ENCODE peak calls at places on chromosomes 6 and 20, in seven cellular contexts. F, B, G, L, Q, X and V are unnamed samples.
A peak's percentile ranks its signal among the peaks of the same experiment; 100 is the strongest.

GRCh38 chr6:150761771-150762170 is 103.7 kb upstream of the MTHFD1L start:
- DNase-seq in F (no peak), B (no peak), G (no peak), L (no peak), Q (no peak), X (peak; percentile 80), V (no peak)

GRCh38 chr20:56872620-56873458 is 243.7 kb downstream of the TFAP2C start:
- DNase-seq in F (no peak), B (no peak), G (no peak), L (no peak), Q (no peak), X (no peak), V (peak; percentile 32)

GRCh38 chr6:45830441-45831139 is 185.1 kb downstream of the CLIC5 start:
- DNase-seq in F (no peak), B (no peak), G (peak; percentile 57), L (no peak), Q (no peak), X (peak; percentile 12), V (peak; percentile 46)

GRCh38 chr6:56450882-56451739 is 191.6 kb downstream of the DST start:
- DNase-seq in F (peak; percentile 86), B (peak; percentile 81), G (no peak), L (peak; percentile 13), Q (peak; percentile 84), X (peak; percentile 42), V (no peak)

GRCh38 chr20:34979366-34980153 is 23.9 kb downstream of the MYH7B start:
- DNase-seq in F (no peak), B (peak; percentile 78), G (no peak), L (no peak), Q (peak; percentile 82), X (no peak), V (no peak)

GRCh38 chr6:39274903-39275302 is 39.3 kb downstream of the KCNK17 start:
- DNase-seq in F (no peak), B (no peak), G (no peak), L (no peak), Q (no peak), X (no peak), V (no peak)

GRCh38 chr6:136987526-136987925 is 57.2 kb downstream of the IL20RA start:
- DNase-seq in F (no peak), B (no peak), G (no peak), L (no peak), Q (no peak), X (no peak), V (peak; percentile 52)

GRCh38 chr20:36246410-36246809 is 10.1 kb downstream of the AAR2 start:
- DNase-seq in F (no peak), B (no peak), G (no peak), L (no peak), Q (no peak), X (no peak), V (no peak)

GRCh38 chr6:39059496-39060310 is 11.1 kb downstream of the GLP1R start:
- DNase-seq in F (no peak), B (no peak), G (no peak), L (no peak), Q (no peak), X (no peak), V (no peak)

GRCh38 chr6:38678178-38678760 is 24.7 kb downstream of the GLO1 start:
- DNase-seq in F (no peak), B (no peak), G (no peak), L (no peak), Q (no peak), X (no peak), V (no peak)

GRCh38 chr6:70415247-70415646 is 1.9 kb downstream of the FAM135A start:
- DNase-seq in F (no peak), B (no peak), G (no peak), L (no peak), Q (no peak), X (no peak), V (peak; percentile 1)

GRCh38 chr6:166626177-166627038 is 643 bp downstream of the RPS6KA2 start:
- DNase-seq in F (peak; percentile 64), B (no peak), G (peak; percentile 24), L (peak; percentile 77), Q (no peak), X (no peak), V (peak; percentile 50)

GRCh38 chr20:18164356-18164755 is 26.7 kb downstream of the KAT14 start:
- DNase-seq in F (no peak), B (no peak), G (no peak), L (no peak), Q (no peak), X (peak; percentile 33), V (peak; percentile 90)

GRCh38 chr6:37340639-37340943 is 13.2 kb upstream of the RNF8 start:
- DNase-seq in F (no peak), B (no peak), G (no peak), L (no peak), Q (no peak), X (no peak), V (no peak)

GRCh38 chr20:54138427-54138826 is 35.4 kb downstream of the CYP24A1 start:
- DNase-seq in F (no peak), B (no peak), G (no peak), L (no peak), Q (no peak), X (no peak), V (no peak)

GRCh38 chr20:33273117-33273851 is 9.7 kb upstream of the BPIFB1 start:
- DNase-seq in F (no peak), B (no peak), G (no peak), L (no peak), Q (no peak), X (no peak), V (no peak)

GRCh38 chr6:159766923-159767322 is 5.1 kb downstream of the ACAT2 start:
- DNase-seq in F (no peak), B (no peak), G (no peak), L (no peak), Q (no peak), X (no peak), V (no peak)

GRCh38 chr20:24691901-24692351 is 222.5 kb downstream of the SYNDIG1 start:
- DNase-seq in F (no peak), B (no peak), G (peak; percentile 5), L (no peak), Q (no peak), X (no peak), V (no peak)

GRCh38 chr6:169953686-169954085 is 202.3 kb downstream of the ERMARD start:
- DNase-seq in F (no peak), B (no peak), G (no peak), L (no peak), Q (no peak), X (no peak), V (no peak)

GRCh38 chr6:20870493-20870892 is 336.2 kb downstream of the CDKAL1 start:
- DNase-seq in F (no peak), B (no peak), G (no peak), L (no peak), Q (no peak), X (no peak), V (no peak)

GRCh38 chr6:134217516-134218140 is 100.3 kb downstream of the SGK1 start:
- DNase-seq in F (no peak), B (no peak), G (no peak), L (no peak), Q (no peak), X (peak; percentile 10), V (no peak)

GRCh38 chr6:75530696-75531095 is 37.1 kb upstream of the FILIP1 start:
- DNase-seq in F (no peak), B (no peak), G (no peak), L (no peak), Q (no peak), X (peak; percentile 36), V (no peak)

GRCh38 chr6:42704251-42704936 is 18.0 kb downstream of the PRPH2 start:
- DNase-seq in F (peak; percentile 71), B (peak; percentile 63), G (no peak), L (no peak), Q (no peak), X (no peak), V (no peak)

GRCh38 chr20:64156136-64156885 is 7.9 kb upstream of the MYT1 start:
- DNase-seq in F (no peak), B (no peak), G (no peak), L (no peak), Q (no peak), X (no peak), V (no peak)
- H3K27me3 ChIP-seq in F (no peaks in the 10 kb centered on the region), B (peaks cover 39% of the 10 kb centered on the region), G (no peaks in the 10 kb centered on the region), L (peaks cover 21% of the 10 kb centered on the region), Q (peaks cover 79% of the 10 kb centered on the region), X (peaks cover 20% of the 10 kb centered on the region), V (peaks cover 4% of the 10 kb centered on the region)

DNA sequence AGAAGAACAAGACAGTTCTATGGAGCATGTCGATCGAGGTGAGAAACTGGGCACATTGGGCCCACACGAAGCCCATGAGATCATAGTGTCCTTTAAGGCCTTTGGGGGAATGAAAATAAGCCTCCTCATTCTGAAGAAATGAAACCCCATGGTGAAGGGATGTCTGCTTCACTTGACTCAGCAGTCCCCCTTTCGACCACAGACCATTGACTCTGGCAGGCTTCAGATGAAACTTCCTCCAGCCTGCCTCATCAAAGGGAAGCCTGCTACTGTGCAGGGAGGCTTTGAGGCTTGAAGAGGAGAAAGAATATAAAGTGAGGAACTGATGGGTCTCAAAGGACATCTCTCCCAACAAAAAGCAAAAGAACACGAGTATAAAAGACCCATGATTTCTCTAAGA is 144.3 kb upstream of the FBXL4 start:
- DNase-seq in F (no peak), B (no peak), G (no peak), L (no peak), Q (no peak), X (no peak), V (no peak)
- TF ChIP-seq CTCF in F (no peak), B (no peak), G (no peak), L (no peak), Q (no peak), X (no peak), V (no peak)

DNA sequence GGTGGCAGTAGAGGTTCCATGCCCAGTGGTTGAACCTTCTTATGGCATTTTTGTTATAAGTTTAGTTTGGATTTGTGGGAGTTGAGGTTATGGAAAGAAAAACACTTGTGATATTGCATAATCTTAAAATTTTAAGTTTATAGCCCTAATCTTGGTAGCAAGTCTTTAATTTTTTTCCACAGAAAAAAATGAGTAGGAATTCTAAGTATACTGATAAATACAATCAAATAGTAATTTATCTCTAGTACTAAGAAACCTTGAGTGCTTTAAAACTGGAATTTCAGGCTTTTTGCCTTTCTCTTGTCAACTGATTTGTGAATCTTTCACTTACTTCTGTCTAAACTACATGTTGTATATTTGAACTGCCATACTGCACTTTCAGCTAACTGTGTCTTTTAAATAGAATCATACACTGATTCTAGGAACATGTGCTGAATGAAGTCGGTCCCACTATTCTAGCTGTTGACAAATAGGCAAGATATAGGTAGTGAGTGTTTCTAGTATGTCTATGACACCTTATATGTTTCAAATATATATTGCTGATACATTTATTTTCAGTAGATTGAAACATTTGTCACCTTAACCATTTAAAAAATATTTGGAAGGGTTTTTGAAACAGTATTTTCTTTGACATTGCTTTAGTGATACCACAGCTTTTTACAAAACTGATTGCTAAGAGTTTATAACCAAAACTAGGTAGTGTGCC is 2.4 kb downstream of the PARD6B start:
- DNase-seq in F (no peak), B (no peak), G (no peak), L (no peak), Q (no peak), X (no peak), V (no peak)
- H3K27me3 ChIP-seq in F (no peaks in the 10 kb centered on the region), B (no peaks in the 10 kb centered on the region), G (no peaks in the 10 kb centered on the region), L (no peaks in the 10 kb centered on the region), Q (peaks cover 13% of the 10 kb centered on the region), X (peaks cover 9% of the 10 kb centered on the region), V (no peaks in the 10 kb centered on the region)

GRCh38 chr6:29702519-29703103 is 20.6 kb upstream of the HLA-F start:
- DNase-seq in F (peak; percentile 65), B (peak; percentile 54), G (peak; percentile 46), L (peak; percentile 66), Q (peak; percentile 33), X (no peak), V (peak; percentile 25)
- TF ChIP-seq CTCF in F (no peak), B (peak; percentile 77), G (peak; percentile 37), L (peak; percentile 62), Q (peak; percentile 67), X (peak; percentile 5), V (peak; percentile 97)